ENCODE peak calls at places on chromosomes 13 and 19, in eight cellular contexts. V is heart right ventricle, M is cardiac muscle cell, A is mammary epithelial cell, Y is tibial artery, J is GM12878, O is uterus, T is brain microvascular endothelial cell. E is an unnamed sample.

GRCh38 chr19:46493236-46494114 is 2.2 kb downstream of the PNMA8B start:
- DNase-seq in A (no peak), J (no peak), V (peak; percentile 55), M (no peak), O (no peak), Y (no peak), T (no peak), E (no peak)

GRCh38 chr19:34178276-34178614 is 5.9 kb downstream of the LSM14A start:
- DNase-seq in Y (no peak), J (no peak), T (no peak), A (no peak), O (no peak), V (no peak), M (no peak), E (no peak)

GRCh38 chr13:83057119-83057518 is 825.2 kb downstream of the SLITRK1 start:
- DNase-seq in A (no peak), V (no peak), J (no peak), Y (no peak), O (no peak), M (no peak), T (no peak), E (peak; percentile 13)

GRCh38 chr19:10776900-10777650 is 58.9 kb downstream of the TMED1 start:
- DNase-seq in J (no peak), O (no peak), M (no peak), A (no peak), T (no peak), Y (no peak), V (no peak), E (no peak)

GRCh38 chr19:27776020-27776419 is 1436.9 kb downstream of the UQCRFS1 start:
- DNase-seq in A (peak; percentile 19), O (no peak), Y (no peak), J (no peak), M (no peak), V (no peak), T (peak; percentile 28), E (peak; percentile 69)

GRCh38 chr13:112363867-112364528 is 12.2 kb upstream of the SPACA7 start:
- DNase-seq in J (no peak), A (no peak), M (no peak), O (no peak), T (no peak), Y (no peak), V (no peak), E (no peak)

GRCh38 chr13:80259159-80259558 is 81.8 kb downstream of the SPRY2 start:
- DNase-seq in M (no peak), T (no peak), J (no peak), A (no peak), V (no peak), Y (no peak), O (no peak), E (no peak)

GRCh38 chr13:108155185-108156106 is 59.9 kb downstream of the LIG4 start:
- DNase-seq in O (peak; percentile 18), M (peak; percentile 65), A (peak; percentile 20), V (peak; percentile 39), Y (no peak), J (no peak), T (peak; percentile 63), E (peak; percentile 67)

GRCh38 chr19:44807162-44807561 is 1.7 kb upstream of the BCAM start:
- DNase-seq in A (peak; percentile 83), M (no peak), Y (no peak), O (no peak), V (no peak), J (no peak), T (no peak), E (no peak)

GRCh38 chr19:45009625-45010255 is 8.5 kb downstream of the RELB start:
- DNase-seq in A (no peak), M (no peak), J (no peak), O (no peak), V (no peak), Y (no peak), T (no peak), E (no peak)

GRCh38 chr13:71605744-71606143 is 261.3 kb downstream of the DACH1 start:
- DNase-seq in M (no peak), O (no peak), V (no peak), J (no peak), A (no peak), Y (no peak), T (no peak), E (no peak)

GRCh38 chr13:97000295-97000925 is 6.1 kb upstream of the OXGR1 start:
- DNase-seq in J (no peak), M (no peak), Y (no peak), A (no peak), V (no peak), T (no peak), O (no peak), E (peak; percentile 64)

GRCh38 chr13:76421011-76421410 is 465.2 kb downstream of the KCTD12 start:
- DNase-seq in M (no peak), O (no peak), A (no peak), J (no peak), V (no peak), Y (no peak), T (no peak), E (no peak)

GRCh38 chr19:40139533-40140287 is 49.0 kb upstream of the ZNF780A start:
- DNase-seq in V (no peak), Y (no peak), T (peak; percentile 18), A (peak; percentile 23), O (no peak), M (peak; percentile 51), J (no peak), E (peak; percentile 71)

GRCh38 chr19:45455707-45456499 is 11.9 kb upstream of the FOSB start:
- DNase-seq in J (no peak), O (peak; percentile 96), T (peak; percentile 99), Y (peak; percentile 98), A (peak; percentile 98), M (peak; percentile 87), V (peak; percentile 86), E (peak; percentile 100)

DNA sequence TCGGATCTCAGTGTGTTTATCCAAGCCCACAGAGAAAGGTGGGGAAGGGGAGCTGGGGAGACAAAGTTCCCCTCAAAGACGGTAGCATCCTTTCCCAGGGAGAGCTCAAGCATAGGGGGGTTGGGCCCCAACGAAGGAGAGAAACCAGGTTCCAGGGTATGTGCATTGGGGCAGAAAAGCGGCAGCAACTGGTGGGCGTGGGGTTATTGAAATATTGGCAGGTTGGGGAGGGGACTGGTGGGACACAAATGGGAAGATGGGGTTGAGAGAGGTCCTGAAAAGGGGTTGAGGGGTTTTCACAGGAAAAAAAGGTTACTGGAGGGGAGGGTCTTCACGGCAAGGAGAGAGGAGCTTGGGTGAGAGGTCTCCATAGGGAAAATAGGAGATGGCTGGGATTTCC is 1.0 kb downstream of the ASF1B start:
- DNase-seq in Y (no peak), V (no peak), O (no peak), T (no peak), M (no peak), A (no peak), J (no peak), E (no peak)
- H3K4me3 ChIP-seq in Y (no peak overlapping the region), V (no peak overlapping the region), O (no peak overlapping the region), T (peak overlapping the region; percentile 79), M (peak overlapping the region; percentile 65), A (peak overlapping the region; percentile 99), J (peak overlapping the region; percentile 98), E (peak overlapping the region; percentile 85)

DNA sequence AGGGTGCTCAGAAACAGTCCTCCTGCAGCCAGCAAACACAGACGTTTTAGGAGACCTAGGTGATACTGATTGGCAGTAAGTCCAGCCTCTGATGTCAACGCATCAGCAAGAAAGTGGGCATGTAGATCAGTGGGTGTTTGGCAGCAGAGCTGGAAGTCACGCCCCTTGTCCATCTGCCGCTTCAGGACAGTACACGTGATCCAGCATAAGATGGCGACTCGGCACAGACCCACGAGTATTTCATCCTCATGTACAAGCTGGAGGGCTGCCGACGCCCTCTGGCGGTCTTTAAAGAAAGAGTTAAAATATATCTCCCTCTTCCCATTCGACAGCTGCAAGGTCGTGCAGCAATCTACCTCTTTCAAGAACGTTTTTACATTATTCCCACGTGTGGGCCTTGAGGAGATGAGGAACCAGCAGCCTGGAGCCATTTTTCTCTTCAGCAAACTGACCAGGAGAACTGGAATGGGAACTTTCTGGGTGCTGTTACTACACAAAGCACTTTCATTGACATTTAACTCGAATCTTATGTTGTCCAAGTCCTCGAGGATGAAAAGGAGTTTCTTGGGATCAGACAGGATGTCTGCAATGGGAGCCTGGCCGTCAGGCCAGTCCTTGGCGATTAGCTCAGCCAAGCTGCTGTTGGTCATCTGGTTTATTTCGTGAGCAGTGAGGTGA is 22.3 kb downstream of the NLRP11 start:
- DNase-seq in A (peak; percentile 2), J (no peak), O (no peak), T (peak; percentile 32), M (no peak), Y (no peak), V (peak; percentile 10), E (peak; percentile 44)
- TF ChIP-seq CTCF in A (peak; percentile 21), J (peak; percentile 49), O (no peak), T (peak; percentile 35), M (peak; percentile 11), Y (no peak), V (peak; percentile 34), E (peak; percentile 43)

GRCh38 chr19:1508507-1508856 is 4.3 kb downstream of the ADAMTSL5 start:
- DNase-seq in J (no peak), O (no peak), M (no peak), Y (no peak), T (no peak), A (no peak), V (no peak), E (no peak)
- H3K4me3 ChIP-seq in J (no peak overlapping the region), O (no peak overlapping the region), M (no peak overlapping the region), Y (peak overlapping the region; percentile 49), T (peak overlapping the region; percentile 20), A (peak overlapping the region; percentile 15), V (peak overlapping the region; percentile 52), E (peak overlapping the region; percentile 30)

GRCh38 chr13:62122434-62122833 is 706.8 kb upstream of the PCDH20 start:
- DNase-seq in O (no peak), A (no peak), T (no peak), M (no peak), Y (no peak), V (no peak), J (no peak), E (no peak)

GRCh38 chr13:62123409-62123808 is 707.8 kb upstream of the PCDH20 start:
- DNase-seq in M (no peak), V (no peak), O (no peak), J (no peak), A (no peak), Y (no peak), T (no peak), E (no peak)

GRCh38 chr13:62125451-62125850 is 709.8 kb upstream of the PCDH20 start:
- DNase-seq in J (no peak), A (no peak), O (no peak), M (no peak), Y (no peak), T (no peak), V (no peak), E (no peak)

DNA sequence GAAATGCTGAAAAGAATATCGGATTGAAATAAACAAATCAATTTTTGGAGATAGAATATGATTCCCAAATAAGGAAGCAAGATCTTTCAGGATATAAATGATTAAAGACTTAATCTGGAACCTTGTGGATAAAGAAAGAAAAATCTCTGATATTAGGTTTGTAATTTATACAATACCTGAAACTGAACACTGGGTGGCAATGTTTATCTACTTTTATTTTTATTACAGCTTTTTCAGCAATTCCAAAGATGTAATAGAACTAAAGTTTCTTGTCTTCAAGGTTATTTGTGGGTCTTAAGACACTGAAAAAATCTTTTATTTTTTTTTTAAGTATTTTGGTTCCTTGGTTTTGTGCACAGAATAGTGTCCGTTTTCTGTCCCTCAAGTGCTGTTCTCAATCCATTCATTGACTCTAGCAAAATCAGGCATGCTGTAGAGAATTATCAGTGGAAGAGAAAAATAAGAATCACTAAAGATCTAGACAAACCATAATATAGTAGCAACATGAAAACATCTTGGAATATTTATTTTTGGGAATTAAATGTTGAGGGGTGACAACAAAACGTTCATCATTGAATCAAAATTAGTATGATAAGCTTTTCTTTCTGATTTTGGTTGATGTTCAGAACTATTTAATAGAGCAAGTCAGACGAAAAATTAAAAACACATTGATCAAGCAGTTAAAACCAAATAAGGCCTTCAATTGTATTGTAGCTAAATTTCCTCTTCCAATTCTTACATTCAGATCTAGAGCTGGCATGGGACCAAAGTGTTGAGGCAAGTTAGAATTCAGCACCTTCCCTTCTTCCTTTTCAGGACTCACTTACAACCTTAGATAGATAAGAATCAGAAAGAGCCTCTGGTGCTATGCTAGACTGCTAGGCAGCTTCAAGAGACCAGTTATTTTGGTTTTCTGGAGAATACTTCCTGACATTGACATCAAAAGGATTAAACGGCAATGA is 704.4 kb upstream of the PCDH20 start:
- DNase-seq in V (no peak), A (no peak), M (peak; percentile 44), O (no peak), T (no peak), J (no peak), Y (no peak), E (peak; percentile 12)
- TF ChIP-seq CTCF in V (peak; percentile 40), A (peak; percentile 36), M (peak; percentile 27), O (no peak), T (peak; percentile 2), J (peak; percentile 45), Y (peak; percentile 24), E (peak; percentile 29)